ENCODE peak calls at places on chromosome 12, in eight cellular contexts. P is heart left ventricle, W is ascending aorta, E is sigmoid colon, I is K562, L is Peyer's patch, G is psoas muscle, R is stomach. A is an unnamed sample. For H3K36me3, the result is how much of the 10 kb centered on the place peaks cover.

GRCh38 chr12:117158911-117159310 is 31.4 kb downstream of the FBXO21 start:
- DNase-seq in P (no peak), W (no peak), E (no peak), I (no peak), L (no peak), G (no peak), R (no peak), A (no peak)

GRCh38 chr12:54650409-54650808 is 2.2 kb upstream of the DCD start:
- DNase-seq in P (no peak), W (no peak), E (no peak), I (no peak), L (no peak), G (no peak), R (no peak), A (no peak)

GRCh38 chr12:72346331-72346944 is 74.3 kb downstream of the TRHDE start:
- DNase-seq in P (peak), W (no peak), E (no peak), I (peak), L (peak), G (no peak), R (peak), A (no peak)

GRCh38 chr12:103665971-103666370 is 78.9 kb downstream of the STAB2 start:
- DNase-seq in P (no peak), W (no peak), E (no peak), I (no peak), L (no peak), G (no peak), R (no peak), A (no peak)

GRCh38 chr12:52551466-52551865 is 1.5 kb downstream of the KRT71 start:
- DNase-seq in P (peak), W (no peak), E (no peak), I (no peak), L (no peak), G (no peak), R (no peak), A (no peak)

GRCh38 chr12:86727151-86727550 is 471.0 kb upstream of the MGAT4C start:
- DNase-seq in P (no peak), W (no peak), E (no peak), I (no peak), L (no peak), G (no peak), R (no peak), A (no peak)

GRCh38 chr12:133203344-133204263 is 22.3 kb downstream of the ZNF268 start:
- DNase-seq in P (no peak), W (no peak), E (no peak), I (no peak), L (no peak), G (no peak), R (no peak), A (no peak)

GRCh38 chr12:129887047-129887568 is 16.7 kb downstream of the TMEM132D start:
- DNase-seq in P (no peak), W (no peak), E (no peak), I (no peak), L (no peak), G (no peak), R (no peak), A (peak)

GRCh38 chr12:27610380-27610779 is 85.9 kb upstream of the REP15 start:
- DNase-seq in P (no peak), W (no peak), E (no peak), I (no peak), L (no peak), G (no peak), R (no peak), A (no peak)

GRCh38 chr12:124921200-124922008 is 7.0 kb upstream of the UBC start:
- DNase-seq in P (peak), W (no peak), E (peak), I (peak), L (peak), G (no peak), R (peak), A (peak)

GRCh38 chr12:83031301-83031700 is 344.6 kb downstream of the TMTC2 start:
- DNase-seq in P (no peak), W (no peak), E (no peak), I (no peak), L (no peak), G (no peak), R (no peak), A (no peak)

GRCh38 chr12:92827836-92828431 is 101.2 kb downstream of the EEA1 start:
- DNase-seq in P (no peak), W (no peak), E (no peak), I (peak), L (peak), G (no peak), R (no peak), A (no peak)

GRCh38 chr12:71664411-71665108 is 459 bp downstream of the THAP2 start:
- DNase-seq in P (no peak), W (no peak), E (no peak), I (no peak), L (no peak), G (no peak), R (no peak), A (no peak)

GRCh38 chr12:19482551-19483109 is 43.3 kb downstream of the AEBP2 start:
- DNase-seq in P (no peak), W (no peak), E (no peak), I (no peak), L (no peak), G (no peak), R (no peak), A (peak)

GRCh38 chr12:106187842-106188241 is 49.1 kb upstream of the NUAK1 start:
- DNase-seq in P (no peak), W (no peak), E (no peak), I (no peak), L (no peak), G (no peak), R (no peak), A (no peak)

GRCh38 chr12:113030875-113031525 is 25.5 kb upstream of the DTX1 start:
- DNase-seq in P (no peak), W (no peak), E (no peak), I (peak), L (peak), G (no peak), R (no peak), A (no peak)

GRCh38 chr12:91181053-91181452 is 1.6 kb downstream of the DCN start:
- DNase-seq in P (no peak), W (no peak), E (no peak), I (no peak), L (no peak), G (no peak), R (no peak), A (no peak)

GRCh38 chr12:1117970-1118563 is 127.0 kb downstream of the ERC1 start:
- DNase-seq in P (peak), W (peak), E (peak), I (peak), L (peak), G (peak), R (peak), A (peak)

GRCh38 chr12:5072326-5072725 is 28.6 kb downstream of the KCNA5 start:
- DNase-seq in P (no peak), W (no peak), E (no peak), I (no peak), L (no peak), G (no peak), R (no peak), A (no peak)

GRCh38 chr12:53982616-53983579 is 2.0 kb upstream of the HOXC10 start:
- DNase-seq in P (no peak), W (no peak), E (no peak), I (no peak), L (no peak), G (peak), R (no peak), A (no peak)

GRCh38 chr12:23084236-23084995 is 459.4 kb downstream of the ETNK1 start:
- DNase-seq in P (no peak), W (no peak), E (no peak), I (no peak), L (no peak), G (no peak), R (no peak), A (no peak)

GRCh38 chr12:62259311-62259992 is 752 bp upstream of the USP15 start:
- DNase-seq in P (no peak), W (no peak), E (no peak), I (no peak), L (no peak), G (no peak), R (no peak), A (no peak)

GRCh38 chr12:11833174-11833895 is 183.9 kb downstream of the ETV6 start:
- DNase-seq in P (no peak), W (peak), E (no peak), I (no peak), L (no peak), G (no peak), R (no peak), A (no peak)

GRCh38 chr12:88291498-88292131 is 149.5 kb downstream of the TMTC3 start:
- DNase-seq in P (no peak), W (no peak), E (no peak), I (no peak), L (no peak), G (no peak), R (no peak), A (no peak)

GRCh38 chr12:58732894-58733293 is 187.4 kb downstream of the LRIG3 start:
- DNase-seq in P (no peak), W (no peak), E (no peak), I (no peak), L (no peak), G (no peak), R (no peak), A (no peak)

GRCh38 chr12:88400302-88400701 is 180.0 kb downstream of the KITLG start:
- DNase-seq in P (no peak), W (no peak), E (no peak), I (no peak), L (no peak), G (no peak), R (no peak), A (no peak)

GRCh38 chr12:45991289-45992249 is 1.2 kb upstream of the SCAF11 start:
- DNase-seq in P (peak), W (peak), E (peak), I (peak), L (peak), G (peak), R (peak), A (peak)

GRCh38 chr12:10331642-10332239 is 24.1 kb downstream of the KLRD1 start:
- DNase-seq in P (no peak), W (no peak), E (no peak), I (peak), L (no peak), G (no peak), R (no peak), A (no peak)

GRCh38 chr12:52241205-52241842 is 8.3 kb downstream of the KRT7 start:
- DNase-seq in P (no peak), W (no peak), E (peak), I (no peak), L (no peak), G (peak), R (no peak), A (no peak)

GRCh38 chr12:40870981-40871380 is 178.7 kb downstream of the CNTN1 start:
- DNase-seq in P (no peak), W (no peak), E (no peak), I (no peak), L (no peak), G (no peak), R (no peak), A (no peak)

GRCh38 chr12:90909069-90909676 is 45.8 kb downstream of the CCER1 start:
- DNase-seq in P (no peak), W (no peak), E (no peak), I (no peak), L (no peak), G (no peak), R (no peak), A (no peak)

GRCh38 chr12:57840701-57841100 is 5.8 kb downstream of the CTDSP2 start:
- DNase-seq in P (peak), W (no peak), E (no peak), I (no peak), L (no peak), G (no peak), R (peak), A (no peak)

GRCh38 chr12:121579190-121579791 is 1.5 kb downstream of the KDM2B start:
- DNase-seq in P (peak), W (peak), E (peak), I (peak), L (peak), G (peak), R (peak), A (peak)

GRCh38 chr12:109994262-109995175 is 1.6 kb downstream of the GIT2 start:
- DNase-seq in P (no peak), W (no peak), E (no peak), I (no peak), L (no peak), G (no peak), R (no peak), A (no peak)

GRCh38 chr12:53736602-53737493 is 9.6 kb upstream of the CALCOCO1 start:
- DNase-seq in P (no peak), W (no peak), E (no peak), I (no peak), L (no peak), G (no peak), R (no peak), A (no peak)

GRCh38 chr12:75913502-75914110 is 118.0 kb downstream of the PHLDA1 start:
- DNase-seq in P (peak), W (no peak), E (no peak), I (no peak), L (no peak), G (no peak), R (no peak), A (no peak)

GRCh38 chr12:11666651-11667050 is 17.2 kb downstream of the ETV6 start:
- DNase-seq in P (no peak), W (no peak), E (no peak), I (no peak), L (no peak), G (no peak), R (no peak), A (no peak)

GRCh38 chr12:128702344-128702743 is 121.4 kb downstream of the SLC15A4 start:
- DNase-seq in P (no peak), W (no peak), E (no peak), I (no peak), L (peak), G (no peak), R (no peak), A (no peak)

GRCh38 chr12:109308534-109309440 is at the start of gene FOXN4:
- DNase-seq in P (no peak), W (no peak), E (no peak), I (no peak), L (no peak), G (no peak), R (no peak), A (no peak)

GRCh38 chr12:66149702-66150398 is 19.3 kb upstream of the LLPH start:
- DNase-seq in P (no peak), W (no peak), E (no peak), I (no peak), L (no peak), G (no peak), R (peak), A (peak)

GRCh38 chr12:100058482-100059029 is 73.8 kb upstream of the ANKS1B start:
- DNase-seq in P (no peak), W (no peak), E (no peak), I (no peak), L (no peak), G (no peak), R (no peak), A (no peak)
- TF ChIP-seq CTCF in P (no peak), W (peak), E (no peak), I (no peak), L (no peak), G (no peak), R (no peak), A (no peak)

GRCh38 chr12:105031061-105031807 is 45.1 kb downstream of the NOPCHAP1 start:
- DNase-seq in P (no peak), W (no peak), E (no peak), I (no peak), L (no peak), G (no peak), R (no peak), A (no peak)
- H3K36me3 ChIP-seq in P (under half), W (under half), E (under half), I (under half), L (under half), G (under half), R (under half), A (under half)

DNA sequence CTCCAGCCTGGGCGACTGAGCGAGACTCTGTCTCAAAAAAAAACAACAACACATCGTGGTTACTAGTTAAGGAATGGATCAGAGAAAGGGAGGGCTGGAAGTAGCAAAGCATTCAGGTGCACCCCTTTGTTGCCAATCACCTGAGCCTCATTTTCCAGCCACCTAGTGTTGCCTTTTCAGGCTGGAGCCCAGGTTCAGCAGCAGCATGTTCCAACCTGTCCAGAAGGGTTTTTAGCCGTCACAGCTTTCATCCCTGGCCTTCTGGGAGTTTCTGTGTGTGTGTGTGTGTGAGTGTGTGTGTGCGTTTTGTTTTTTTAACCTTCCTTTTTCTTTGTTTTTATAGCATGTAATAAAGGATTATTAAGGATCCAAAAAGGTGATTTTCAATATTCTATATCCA is 121.1 kb upstream of the ATF1 start:
- DNase-seq in P (no peak), W (no peak), E (no peak), I (no peak), L (no peak), G (no peak), R (no peak), A (no peak)
- H3K27ac ChIP-seq in P (no peak), W (no peak), E (no peak), I (no peak), L (no peak), G (no peak), R (no peak), A (no peak)

DNA sequence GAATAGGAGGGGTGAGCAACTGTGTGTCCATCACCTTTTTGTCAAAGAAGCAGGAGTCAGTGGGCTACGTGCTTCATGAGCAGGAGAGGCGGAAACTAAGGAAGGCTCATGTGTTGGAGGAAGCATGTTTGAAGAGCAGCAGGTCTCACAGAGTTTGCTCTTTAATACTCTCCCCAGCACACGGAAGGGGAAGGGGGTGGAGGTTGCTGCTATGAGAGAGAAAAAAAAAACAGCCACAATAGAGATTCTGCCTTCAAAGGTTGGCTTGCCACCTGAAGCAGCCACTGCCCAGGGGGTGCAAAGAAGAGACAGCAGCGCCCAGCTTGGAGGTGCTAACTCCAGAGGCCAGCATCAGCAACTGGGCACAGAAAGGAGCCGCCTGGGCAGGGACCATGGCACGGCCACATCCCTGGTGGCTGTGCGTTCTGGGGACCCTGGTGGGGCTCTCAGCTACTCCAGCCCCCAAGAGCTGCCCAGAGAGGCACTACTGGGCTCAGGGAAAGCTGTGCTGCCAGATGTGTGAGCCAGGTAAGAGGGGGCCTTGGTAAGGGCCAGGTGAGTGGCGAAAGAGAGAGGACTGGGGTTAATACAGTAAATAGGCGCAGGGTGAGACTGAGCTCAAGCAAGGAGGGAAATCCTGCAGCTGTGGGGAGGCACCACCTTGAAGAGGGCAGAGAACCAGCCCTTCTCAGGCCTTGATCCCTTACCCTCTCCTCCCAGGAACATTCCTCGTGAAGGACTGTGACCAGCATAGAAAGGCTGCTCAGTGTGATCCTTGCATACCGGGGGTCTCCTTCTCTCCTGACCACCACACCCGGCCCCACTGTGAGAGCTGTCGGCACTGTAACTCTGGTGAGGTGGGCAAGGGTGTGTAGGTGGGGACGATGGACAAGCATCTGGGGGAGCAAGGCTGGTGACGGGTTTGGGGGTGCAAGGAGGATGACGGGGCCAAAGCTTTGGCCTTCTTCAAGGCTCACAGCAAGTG is at the start of gene CD27:
- DNase-seq in P (no peak), W (no peak), E (peak), I (no peak), L (peak), G (no peak), R (no peak), A (no peak)
- TF ChIP-seq CTCF in P (no peak), W (no peak), E (no peak), I (no peak), L (no peak), G (no peak), R (no peak), A (no peak)